ENCODE peak calls at places on chromosomes 16 and 17, in four cellular contexts. One of them, this sample, is unnamed.

GRCh38 chr16:4011225-4011939 is 104.9 kb downstream of the ADCY9 start:
- DNase-seq in activated T-cell treated with anti-CD3 and anti-CD28 coated beads, Interleukin-2, amount 50 U/mL, for 4 hours: no peak
- DNase-seq in NCI-H1417: no peak
- DNase-seq in astrocyte: no peak
- DNase-seq in this sample: no peak

GRCh38 chr16:54270711-54271110 is 15.9 kb downstream of the IRX3 start:
- DNase-seq in activated T-cell treated with anti-CD3 and anti-CD28 coated beads, Interleukin-2, amount 50 U/mL, for 4 hours: no peak
- DNase-seq in NCI-H1417: no peak
- DNase-seq in astrocyte: no peak
- DNase-seq in this sample: no peak

GRCh38 chr16:72878301-72879269 is 169.3 kb downstream of the ZFHX3 start:
- DNase-seq in activated T-cell treated with anti-CD3 and anti-CD28 coated beads, Interleukin-2, amount 50 U/mL, for 4 hours: no peak
- DNase-seq in NCI-H1417: no peak
- DNase-seq in astrocyte: peak
- DNase-seq in this sample: no peak

GRCh38 chr17:80263253-80264047 is 2.8 kb downstream of the RNF213 start:
- DNase-seq in activated T-cell treated with anti-CD3 and anti-CD28 coated beads, Interleukin-2, amount 50 U/mL, for 4 hours: peak
- DNase-seq in NCI-H1417: peak
- DNase-seq in astrocyte: no peak
- DNase-seq in this sample: no peak

GRCh38 chr17:63835167-63835720 is 7.2 kb downstream of the SMARCD2 start:
- DNase-seq in activated T-cell treated with anti-CD3 and anti-CD28 coated beads, Interleukin-2, amount 50 U/mL, for 4 hours: no peak
- DNase-seq in NCI-H1417: no peak
- DNase-seq in astrocyte: no peak
- DNase-seq in this sample: no peak

GRCh38 chr16:28502290-28502689 is 4.3 kb downstream of the IL27 start:
- DNase-seq in activated T-cell treated with anti-CD3 and anti-CD28 coated beads, Interleukin-2, amount 50 U/mL, for 4 hours: no peak
- DNase-seq in NCI-H1417: no peak
- DNase-seq in astrocyte: no peak
- DNase-seq in this sample: no peak

GRCh38 chr16:67406628-67407027 is 9.6 kb downstream of the ZDHHC1 start:
- DNase-seq in activated T-cell treated with anti-CD3 and anti-CD28 coated beads, Interleukin-2, amount 50 U/mL, for 4 hours: no peak
- DNase-seq in NCI-H1417: no peak
- DNase-seq in astrocyte: peak
- DNase-seq in this sample: no peak

GRCh38 chr16:89613101-89613953 is at the start of gene DPEP1:
- DNase-seq in activated T-cell treated with anti-CD3 and anti-CD28 coated beads, Interleukin-2, amount 50 U/mL, for 4 hours: no peak
- DNase-seq in NCI-H1417: no peak
- DNase-seq in astrocyte: no peak
- DNase-seq in this sample: no peak

GRCh38 chr17:40686192-40686591 is 17.4 kb downstream of the KRT24 start:
- DNase-seq in activated T-cell treated with anti-CD3 and anti-CD28 coated beads, Interleukin-2, amount 50 U/mL, for 4 hours: no peak
- DNase-seq in NCI-H1417: no peak
- DNase-seq in astrocyte: no peak
- DNase-seq in this sample: no peak

GRCh38 chr16:89870440-89870839 is 3.0 kb upstream of the TCF25 start:
- DNase-seq in activated T-cell treated with anti-CD3 and anti-CD28 coated beads, Interleukin-2, amount 50 U/mL, for 4 hours: no peak
- DNase-seq in NCI-H1417: no peak
- DNase-seq in astrocyte: no peak
- DNase-seq in this sample: no peak

GRCh38 chr17:27318633-27319032 is 24.7 kb downstream of the WSB1 start:
- DNase-seq in activated T-cell treated with anti-CD3 and anti-CD28 coated beads, Interleukin-2, amount 50 U/mL, for 4 hours: no peak
- DNase-seq in NCI-H1417: no peak
- DNase-seq in astrocyte: no peak
- DNase-seq in this sample: no peak

GRCh38 chr16:29743827-29744531 is 1.8 kb downstream of the C16orf54 start:
- DNase-seq in activated T-cell treated with anti-CD3 and anti-CD28 coated beads, Interleukin-2, amount 50 U/mL, for 4 hours: no peak
- DNase-seq in NCI-H1417: no peak
- DNase-seq in astrocyte: no peak
- DNase-seq in this sample: no peak

GRCh38 chr16:89330177-89330856 is 112.8 kb downstream of the ZNF778 start:
- DNase-seq in activated T-cell treated with anti-CD3 and anti-CD28 coated beads, Interleukin-2, amount 50 U/mL, for 4 hours: peak
- DNase-seq in NCI-H1417: no peak
- DNase-seq in astrocyte: peak
- DNase-seq in this sample: peak

GRCh38 chr16:58264961-58265479 is 29.8 kb downstream of the PRSS54 start:
- DNase-seq in activated T-cell treated with anti-CD3 and anti-CD28 coated beads, Interleukin-2, amount 50 U/mL, for 4 hours: no peak
- DNase-seq in NCI-H1417: no peak
- DNase-seq in astrocyte: peak
- DNase-seq in this sample: no peak

GRCh38 chr16:87822571-87822970 is 46.7 kb downstream of the SLC7A5 start:
- DNase-seq in activated T-cell treated with anti-CD3 and anti-CD28 coated beads, Interleukin-2, amount 50 U/mL, for 4 hours: no peak
- DNase-seq in NCI-H1417: no peak
- DNase-seq in astrocyte: no peak
- DNase-seq in this sample: no peak

GRCh38 chr17:82380860-82381702 is 9.5 kb downstream of the UTS2R start:
- DNase-seq in activated T-cell treated with anti-CD3 and anti-CD28 coated beads, Interleukin-2, amount 50 U/mL, for 4 hours: no peak
- DNase-seq in NCI-H1417: peak
- DNase-seq in astrocyte: no peak
- DNase-seq in this sample: no peak

GRCh38 chr16:24820522-24820921 is 25.2 kb upstream of the SLC5A11 start:
- DNase-seq in activated T-cell treated with anti-CD3 and anti-CD28 coated beads, Interleukin-2, amount 50 U/mL, for 4 hours: no peak
- DNase-seq in NCI-H1417: no peak
- DNase-seq in astrocyte: no peak
- DNase-seq in this sample: no peak

GRCh38 chr17:10733666-10734065 is 3.8 kb upstream of the TMEM220 start:
- DNase-seq in activated T-cell treated with anti-CD3 and anti-CD28 coated beads, Interleukin-2, amount 50 U/mL, for 4 hours: no peak
- DNase-seq in NCI-H1417: no peak
- DNase-seq in astrocyte: no peak
- DNase-seq in this sample: no peak

GRCh38 chr17:78258323-78259229 is 27.1 kb downstream of the TMEM235 start:
- DNase-seq in activated T-cell treated with anti-CD3 and anti-CD28 coated beads, Interleukin-2, amount 50 U/mL, for 4 hours: peak
- DNase-seq in NCI-H1417: no peak
- DNase-seq in astrocyte: peak
- DNase-seq in this sample: no peak

GRCh38 chr16:71852561-71852960 is 6.8 kb downstream of the ATXN1L start:
- DNase-seq in activated T-cell treated with anti-CD3 and anti-CD28 coated beads, Interleukin-2, amount 50 U/mL, for 4 hours: no peak
- DNase-seq in NCI-H1417: no peak
- DNase-seq in astrocyte: no peak
- DNase-seq in this sample: no peak

GRCh38 chr16:85861095-85861825 is 37.7 kb upstream of the IRF8 start:
- DNase-seq in activated T-cell treated with anti-CD3 and anti-CD28 coated beads, Interleukin-2, amount 50 U/mL, for 4 hours: no peak
- DNase-seq in NCI-H1417: no peak
- DNase-seq in astrocyte: no peak
- DNase-seq in this sample: no peak

GRCh38 chr16:11053916-11054460 is 109.6 kb downstream of the CLEC16A start:
- DNase-seq in activated T-cell treated with anti-CD3 and anti-CD28 coated beads, Interleukin-2, amount 50 U/mL, for 4 hours: no peak
- DNase-seq in NCI-H1417: no peak
- DNase-seq in astrocyte: no peak
- DNase-seq in this sample: no peak

This sample was measured in NCI-H1105.